ENCODE peak calls at places on chromosomes 3 and 15, in six cellular contexts. A is GM12865, U is brain microvascular endothelial cell, H is GM10248, O is coronary artery, C is mesothelial cell of epicardium. E is an unnamed sample.

GRCh38 chr15:84981711-84982300 is at the start of gene PDE8A:
- DNase-seq in A (peak), U (no peak), H (peak), O (peak), C (peak), E (peak)

GRCh38 chr3:142117052-142117451 is 32.3 kb downstream of the TFDP2 start:
- DNase-seq in A (no peak), U (no peak), H (no peak), O (no peak), C (no peak), E (no peak)

GRCh38 chr3:140363801-140364200 is 314.1 kb upstream of the TRIM42 start:
- DNase-seq in A (peak), U (no peak), H (no peak), O (no peak), C (no peak), E (no peak)

GRCh38 chr3:11567516-11568467 is 75.9 kb downstream of the VGLL4 start:
- DNase-seq in A (no peak), U (peak), H (no peak), O (peak), C (no peak), E (no peak)

GRCh38 chr3:137020315-137020714 is 62.5 kb downstream of the IL20RB start:
- DNase-seq in A (no peak), U (no peak), H (no peak), O (no peak), C (no peak), E (no peak)

GRCh38 chr3:18442743-18443669 is 17.9 kb upstream of the SATB1 start:
- DNase-seq in A (no peak), U (no peak), H (no peak), O (no peak), C (no peak), E (peak)

GRCh38 chr3:24377218-24377993 is 117.2 kb downstream of the THRB start:
- DNase-seq in A (no peak), U (no peak), H (no peak), O (no peak), C (no peak), E (no peak)

GRCh38 chr3:76370749-76371148 is 585.4 kb upstream of the ZNF717 start:
- DNase-seq in A (peak), U (peak), H (no peak), O (no peak), C (no peak), E (no peak)

GRCh38 chr3:172273378-172273777 is 174.9 kb downstream of the GHSR start:
- DNase-seq in A (no peak), U (no peak), H (no peak), O (no peak), C (no peak), E (no peak)

GRCh38 chr3:60096403-60096802 is 1046.6 kb upstream of the CFAP20DC start:
- DNase-seq in A (no peak), U (peak), H (no peak), O (no peak), C (no peak), E (no peak)

GRCh38 chr3:185930393-185931107 is 7.3 kb downstream of the TRA2B start:
- DNase-seq in A (no peak), U (peak), H (no peak), O (no peak), C (no peak), E (no peak)

GRCh38 chr3:189961525-189962161 is 159.1 kb downstream of the P3H2 start:
- DNase-seq in A (peak), U (peak), H (peak), O (peak), C (peak), E (peak)

GRCh38 chr3:78832785-78833204 is 935.0 kb downstream of the ROBO1 start:
- DNase-seq in A (no peak), U (no peak), H (no peak), O (no peak), C (no peak), E (no peak)

GRCh38 chr3:50608278-50608677 is 3.3 kb downstream of the CISH start:
- DNase-seq in A (no peak), U (no peak), H (no peak), O (no peak), C (no peak), E (no peak)

GRCh38 chr3:53940651-53941050 is 49.0 kb upstream of the SELENOK start:
- DNase-seq in A (no peak), U (no peak), H (no peak), O (no peak), C (no peak), E (no peak)

GRCh38 chr3:53939081-53939582 is 47.5 kb upstream of the SELENOK start:
- DNase-seq in A (no peak), U (no peak), H (no peak), O (no peak), C (no peak), E (peak)

GRCh38 chr3:53941174-53941573 is 49.5 kb upstream of the SELENOK start:
- DNase-seq in A (no peak), U (peak), H (no peak), O (no peak), C (no peak), E (no peak)

GRCh38 chr3:53944019-53944418 is 52.4 kb upstream of the SELENOK start:
- DNase-seq in A (no peak), U (no peak), H (no peak), O (no peak), C (no peak), E (no peak)

GRCh38 chr3:53941945-53942344 is 50.3 kb upstream of the SELENOK start:
- DNase-seq in A (no peak), U (no peak), H (no peak), O (no peak), C (no peak), E (no peak)
- TF ChIP-seq CTCF in A (no peak), U (no peak), H (no peak), O (no peak), C (no peak), E (peak)

DNA sequence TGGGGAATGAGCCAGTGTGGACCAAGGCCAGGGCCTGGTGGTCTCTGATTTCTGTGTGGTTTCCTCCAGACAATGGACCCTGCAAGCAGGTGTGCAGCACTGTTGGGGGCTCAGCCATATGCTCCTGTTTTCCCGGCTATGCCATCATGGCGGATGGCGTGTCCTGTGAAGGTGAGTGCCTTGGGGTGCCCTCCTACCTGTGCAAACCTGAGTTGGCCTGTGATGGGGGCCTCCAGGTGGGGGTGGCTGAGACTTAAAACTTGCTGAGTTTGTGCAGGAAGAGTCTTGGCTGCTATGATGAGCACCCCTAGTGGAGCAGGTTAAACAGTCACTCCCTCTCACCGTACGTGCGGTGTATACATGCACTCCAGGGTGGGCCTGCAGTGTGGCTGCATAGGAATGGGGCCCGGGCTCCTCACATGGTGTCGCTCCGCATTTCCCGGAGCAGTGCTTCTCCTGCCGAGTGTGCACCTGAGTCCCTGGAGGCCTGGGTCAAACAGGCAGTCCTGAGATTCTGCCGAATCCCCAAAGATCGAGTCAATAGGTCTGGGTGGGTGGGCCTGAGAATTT is 70.8 kb downstream of the FBLN2 start:
- DNase-seq in A (no peak), U (no peak), H (no peak), O (no peak), C (no peak), E (no peak)
- TF ChIP-seq CTCF in A (no peak), U (no peak), H (no peak), O (no peak), C (no peak), E (no peak)

GRCh38 chr15:88637436-88637835 is 1.4 kb upstream of the ISG20 start:
- DNase-seq in A (no peak), U (no peak), H (no peak), O (no peak), C (no peak), E (no peak)

GRCh38 chr15:88636039-88636438 is 2.8 kb upstream of the ISG20 start:
- DNase-seq in A (no peak), U (no peak), H (no peak), O (no peak), C (no peak), E (no peak)

GRCh38 chr15:88637841-88638625 is 783 bp upstream of the ISG20 start:
- DNase-seq in A (no peak), U (no peak), H (no peak), O (peak), C (no peak), E (no peak)

GRCh38 chr15:88636654-88637053 is 2.2 kb upstream of the ISG20 start:
- DNase-seq in A (no peak), U (peak), H (no peak), O (no peak), C (no peak), E (no peak)

GRCh38 chr15:88638626-88639372 is at the start of gene ISG20:
- DNase-seq in A (peak), U (peak), H (peak), O (peak), C (peak), E (peak)
- TF ChIP-seq CTCF in A (peak), U (peak), H (peak), O (no peak), C (no peak), E (no peak)

DNA sequence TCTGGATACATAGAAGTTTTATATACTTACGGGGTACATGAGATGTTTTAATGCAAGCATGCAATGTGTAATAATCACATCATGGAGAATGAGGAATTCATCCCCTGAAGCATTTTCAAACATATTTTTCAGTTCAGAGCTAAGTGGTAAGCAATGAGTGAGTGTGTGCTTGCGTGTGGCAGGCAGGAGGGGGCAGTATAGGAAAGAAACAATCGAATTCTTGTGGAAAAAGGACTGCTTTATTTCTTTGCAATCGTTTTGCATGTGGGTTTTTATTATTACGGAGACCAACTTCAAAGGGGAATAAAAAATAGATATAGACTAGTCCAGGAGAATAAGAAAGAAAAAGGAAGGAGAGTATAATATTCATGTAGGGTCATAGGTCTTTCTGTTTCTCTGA is 271.6 kb downstream of the CHL1 start:
- DNase-seq in A (peak), U (no peak), H (no peak), O (no peak), C (no peak), E (peak)
- TF ChIP-seq CTCF in A (peak), U (peak), H (peak), O (no peak), C (peak), E (peak)

DNA sequence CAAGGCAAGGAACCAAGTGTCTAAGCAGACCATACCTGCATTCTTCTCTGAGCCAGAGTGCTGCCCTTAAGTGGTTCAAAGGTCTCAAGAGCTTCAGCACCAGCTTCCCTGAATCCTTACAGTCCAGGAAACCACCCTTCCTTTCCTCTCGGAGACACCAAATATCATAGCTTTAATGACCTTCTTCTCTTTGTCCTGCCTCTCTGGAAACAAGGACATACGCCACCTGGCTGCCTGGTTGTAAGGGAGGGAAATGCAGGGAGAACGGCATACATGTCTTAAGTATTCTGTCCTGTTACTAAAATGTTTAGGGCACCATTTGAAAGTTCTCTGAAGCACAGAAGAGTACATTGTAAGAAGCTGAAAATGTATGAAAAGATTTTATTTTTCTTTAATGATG is 155.6 kb upstream of the ARRDC4 start:
- DNase-seq in A (no peak), U (no peak), H (no peak), O (no peak), C (no peak), E (no peak)
- TF ChIP-seq CTCF in A (no peak), U (no peak), H (no peak), O (no peak), C (no peak), E (no peak)

DNA sequence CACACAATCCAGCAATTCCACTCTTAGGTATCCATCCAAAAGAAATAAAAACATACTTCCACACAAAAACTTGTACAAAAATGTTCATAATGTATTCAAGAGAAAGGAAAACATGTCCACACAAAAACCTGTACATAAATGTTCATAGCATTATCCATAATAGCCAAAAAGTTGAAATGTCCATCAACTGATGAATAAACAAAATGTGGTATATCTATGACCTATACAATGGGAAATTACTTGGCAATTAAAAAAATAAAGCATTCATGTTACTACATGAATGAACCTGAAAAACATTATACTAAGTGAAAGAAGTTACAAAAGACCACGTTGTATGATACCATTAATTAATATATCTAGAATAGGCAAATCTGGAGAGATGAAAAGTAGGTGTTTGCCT is 17.9 kb downstream of the FRMD5 start:
- DNase-seq in A (no peak), U (no peak), H (no peak), O (no peak), C (no peak), E (no peak)
- TF ChIP-seq CTCF in A (no peak), U (no peak), H (no peak), O (no peak), C (no peak), E (no peak)

DNA sequence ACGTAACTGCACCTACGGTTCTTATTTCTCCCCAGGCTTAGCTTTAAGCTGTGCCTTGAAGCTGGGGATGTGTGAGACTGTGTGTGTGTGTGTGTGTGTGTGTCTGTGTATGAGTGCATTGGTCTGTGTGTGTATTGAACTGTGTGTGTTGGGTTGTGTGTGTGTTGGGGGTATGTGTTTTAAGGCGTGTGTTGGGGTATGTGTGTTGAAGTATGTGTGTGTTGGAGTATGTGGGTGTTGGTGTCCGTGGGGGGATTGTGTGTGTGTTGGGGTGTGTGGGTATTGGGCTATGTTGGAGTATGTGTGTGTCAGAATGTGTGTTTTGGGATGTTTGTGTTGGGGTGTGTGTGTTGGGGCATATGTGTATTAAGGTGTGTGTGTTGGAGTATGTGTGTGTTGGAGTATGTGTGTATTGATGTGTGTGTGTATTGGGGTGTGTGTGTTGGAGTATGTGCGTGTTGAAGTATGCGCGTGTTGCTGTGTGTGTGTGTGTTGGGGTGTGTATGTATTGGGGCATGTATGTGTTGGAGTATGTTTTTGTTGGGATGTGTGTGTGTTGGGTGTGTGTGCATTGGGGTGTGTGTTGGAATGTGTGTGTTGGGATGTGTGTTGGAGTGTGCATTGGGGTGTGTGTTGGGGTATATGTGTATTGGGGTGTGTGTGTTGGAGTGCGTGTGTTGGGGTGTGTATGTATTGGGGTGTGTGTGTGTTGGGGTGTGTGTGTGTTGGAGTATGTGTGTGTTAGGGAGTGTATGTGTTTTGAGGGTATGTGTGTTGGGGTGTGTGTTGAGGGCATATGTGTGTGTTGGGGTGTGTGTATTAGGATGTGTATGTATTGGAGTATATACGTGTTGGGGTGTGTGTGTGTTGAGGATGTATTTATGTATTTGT is 76.4 kb downstream of the LSM3 start:
- DNase-seq in A (no peak), U (no peak), H (no peak), O (no peak), C (no peak), E (no peak)
- TF ChIP-seq CTCF in A (no peak), U (no peak), H (no peak), O (no peak), C (no peak), E (no peak)

GRCh38 chr15:40915679-40916078 is 13.5 kb upstream of the DLL4 start:
- DNase-seq in A (no peak), U (no peak), H (no peak), O (no peak), C (no peak), E (no peak)

GRCh38 chr15:40914013-40914412 is 15.1 kb upstream of the DLL4 start:
- DNase-seq in A (no peak), U (no peak), H (no peak), O (no peak), C (no peak), E (no peak)

GRCh38 chr15:40912478-40912877 is 16.7 kb upstream of the DLL4 start:
- DNase-seq in A (peak), U (no peak), H (no peak), O (no peak), C (no peak), E (no peak)

GRCh38 chr15:40915106-40915661 is 14.0 kb upstream of the DLL4 start:
- DNase-seq in A (no peak), U (no peak), H (no peak), O (no peak), C (no peak), E (no peak)

GRCh38 chr15:40914486-40914885 is 14.7 kb upstream of the DLL4 start:
- DNase-seq in A (peak), U (no peak), H (no peak), O (no peak), C (no peak), E (no peak)
- TF ChIP-seq CTCF in A (peak), U (no peak), H (peak), O (no peak), C (no peak), E (no peak)

GRCh38 chr15:70618929-70619328 is 144.4 kb downstream of the UACA start:
- DNase-seq in A (no peak), U (no peak), H (no peak), O (no peak), C (no peak), E (no peak)
- TF ChIP-seq CTCF in A (no peak), U (no peak), H (no peak), O (no peak), C (no peak), E (no peak)

DNA sequence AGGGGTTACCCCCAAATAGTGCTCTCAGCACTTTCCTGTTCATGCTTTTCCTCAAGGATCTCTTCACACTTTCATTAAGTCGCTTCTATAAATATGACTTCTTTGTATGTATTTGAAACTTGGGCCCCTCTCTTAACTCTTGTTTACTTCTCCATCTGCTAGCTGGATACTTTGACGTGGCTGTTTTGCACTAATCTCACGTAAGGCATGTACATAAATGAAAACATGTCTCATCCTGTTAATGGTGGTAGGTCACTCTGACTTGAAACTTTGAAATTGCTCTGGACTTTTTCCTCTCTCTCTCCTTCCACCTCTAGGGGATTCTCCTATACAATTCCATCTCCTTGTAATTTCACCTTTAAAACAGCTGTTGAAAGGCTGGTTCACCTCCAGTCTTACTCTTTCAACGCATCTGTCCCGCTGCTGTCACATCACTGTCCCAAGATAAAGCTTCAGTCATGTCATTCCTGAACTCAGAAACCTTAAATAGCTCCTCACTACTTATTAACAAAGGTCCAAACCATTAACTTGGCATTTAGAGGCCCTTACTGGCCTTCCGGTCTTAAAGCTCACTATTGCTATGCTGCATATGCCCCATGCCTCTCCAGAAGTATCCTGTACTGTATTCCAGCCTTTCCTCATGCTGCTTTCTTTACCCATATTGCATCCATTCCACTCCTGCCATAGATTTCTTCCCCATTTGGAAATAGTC is 1.2 kb downstream of the BLOC1S6 start:
- DNase-seq in A (peak), U (no peak), H (no peak), O (no peak), C (no peak), E (no peak)
- TF ChIP-seq CTCF in A (no peak), U (peak), H (no peak), O (no peak), C (no peak), E (no peak)

E was measured in nephron progenitor cell.